ENCODE peak calls at places on chromosomes 12 and 14, in nine cellular contexts. W is GOT3, Q is AG04450, L is NCI-H748 treated with DMSO at 0.1 percent for 48 hours, O is cardiac muscle cell, B is astrocyte of the spinal cord, X is Calu3, U is pancreas, J is epithelial cell of prostate. N is an unnamed sample.
A peak's percentile ranks its signal among the peaks of the same experiment; 100 is the strongest.

GRCh38 chr12:120101182-120101581 is 15.4 kb downstream of the RAB35 start:
- DNase-seq in X (no peak), J (no peak), W (no peak), L (no peak), B (no peak), O (no peak), Q (no peak), U (no peak), N (no peak)

GRCh38 chr14:69363055-69363454 is 35.0 kb downstream of the ERH start:
- DNase-seq in O (peak; percentile 36), W (no peak), Q (peak; percentile 11), U (no peak), B (peak; percentile 32), L (no peak), J (no peak), X (no peak), N (no peak)

GRCh38 chr12:53844989-53845836 is 93.4 kb upstream of the HOXC13 start:
- DNase-seq in B (no peak), Q (no peak), L (no peak), W (no peak), X (peak; percentile 60), U (no peak), O (peak; percentile 13), J (no peak), N (no peak)

GRCh38 chr12:67046062-67046461 is 223.1 kb upstream of the CAND1 start:
- DNase-seq in O (no peak), B (no peak), X (no peak), W (no peak), J (no peak), L (no peak), Q (no peak), U (no peak), N (no peak)

GRCh38 chr14:57983235-57983634 is 117.3 kb upstream of the SLC35F4 start:
- DNase-seq in Q (no peak), L (no peak), X (no peak), J (no peak), O (no peak), U (no peak), B (no peak), W (no peak), N (no peak)

GRCh38 chr14:60396718-60397343 is 89.0 kb downstream of the C14orf39 start:
- DNase-seq in U (no peak), L (no peak), B (peak; percentile 2), X (no peak), O (no peak), Q (no peak), J (no peak), W (no peak), N (no peak)

GRCh38 chr12:117101953-117102833 is 3.0 kb upstream of the TESC start:
- DNase-seq in O (no peak), L (no peak), W (no peak), U (no peak), B (no peak), J (no peak), X (no peak), Q (no peak), N (no peak)

GRCh38 chr14:58823309-58823708 is 185.5 kb downstream of the DACT1 start:
- DNase-seq in O (no peak), X (no peak), U (no peak), J (no peak), W (no peak), Q (no peak), L (no peak), B (no peak), N (no peak)

GRCh38 chr12:46005151-46005797 is 14.9 kb upstream of the SCAF11 start:
- DNase-seq in W (no peak), U (no peak), O (peak; percentile 42), Q (no peak), B (no peak), X (no peak), L (no peak), J (no peak), N (no peak)

GRCh38 chr12:79125358-79125757 is 260.8 kb downstream of the SYT1 start:
- DNase-seq in Q (no peak), J (no peak), X (no peak), L (no peak), O (no peak), W (no peak), B (no peak), U (no peak), N (no peak)

GRCh38 chr14:23357261-23357660 is 4.6 kb upstream of the SLC22A17 start:
- DNase-seq in B (no peak), U (no peak), L (no peak), W (no peak), Q (no peak), X (no peak), J (no peak), O (no peak), N (no peak)

GRCh38 chr12:109445224-109445623 is 31.9 kb downstream of the KCTD10 start:
- DNase-seq in J (no peak), X (no peak), L (no peak), Q (no peak), W (no peak), U (no peak), B (peak; percentile 82), O (no peak), N (no peak)

GRCh38 chr14:75242546-75243273 is 35.9 kb upstream of the FOS start:
- DNase-seq in Q (peak; percentile 69), J (peak; percentile 72), L (no peak), X (no peak), U (no peak), W (no peak), O (peak; percentile 93), B (peak; percentile 77), N (no peak)

GRCh38 chr12:19031032-19031431 is 98.5 kb upstream of the PLEKHA5 start:
- DNase-seq in U (no peak), L (no peak), B (peak; percentile 85), Q (no peak), X (no peak), O (peak; percentile 77), J (peak; percentile 57), W (no peak), N (no peak)

GRCh38 chr14:68707496-68707895 is 85.4 kb downstream of the ZFP36L1 start:
- DNase-seq in U (no peak), Q (no peak), B (no peak), W (no peak), L (no peak), O (no peak), J (no peak), X (no peak), N (no peak)

GRCh38 chr14:38257500-38257899 is 1.6 kb upstream of the CLEC14A start:
- DNase-seq in J (no peak), B (no peak), L (no peak), Q (no peak), U (no peak), O (peak; percentile 31), X (no peak), W (no peak), N (no peak)

GRCh38 chr12:53047221-53048032 is 2.4 kb upstream of the TNS2 start:
- DNase-seq in B (peak; percentile 86), W (no peak), U (peak; percentile 78), X (peak; percentile 70), J (no peak), O (peak; percentile 92), L (peak; percentile 23), Q (no peak), N (peak; percentile 55)

GRCh38 chr12:1117371-1117770 is 126.3 kb downstream of the ERC1 start:
- DNase-seq in J (no peak), B (peak; percentile 44), U (no peak), W (no peak), L (no peak), Q (no peak), O (no peak), X (no peak), N (no peak)

GRCh38 chr12:45794422-45794821 is 64.9 kb downstream of the ARID2 start:
- DNase-seq in U (no peak), Q (no peak), O (no peak), B (no peak), J (no peak), L (no peak), X (no peak), W (no peak), N (no peak)

GRCh38 chr12:75790219-75790618 is 241.4 kb downstream of the PHLDA1 start:
- DNase-seq in U (no peak), W (no peak), J (peak; percentile 22), B (no peak), L (no peak), O (no peak), Q (no peak), X (no peak), N (no peak)

GRCh38 chr14:53042480-53042879 is 91.6 kb upstream of the FERMT2 start:
- DNase-seq in B (peak; percentile 26), W (no peak), U (no peak), J (no peak), Q (no peak), O (peak; percentile 81), L (no peak), X (no peak), N (no peak)

GRCh38 chr12:46770501-46771183 is 55.2 kb downstream of the SLC38A4 start:
- DNase-seq in J (no peak), Q (no peak), B (peak; percentile 48), L (no peak), O (peak; percentile 45), W (no peak), U (peak; percentile 38), X (no peak), N (no peak)

GRCh38 chr12:120489018-120489417 is 6.9 kb upstream of the DYNLL1 start:
- DNase-seq in B (no peak), O (no peak), U (no peak), X (no peak), L (no peak), W (no peak), Q (no peak), J (no peak), N (no peak)

GRCh38 chr12:51819851-51820720 is 28.4 kb downstream of the FIGNL2 start:
- DNase-seq in U (peak; percentile 25), Q (no peak), W (no peak), B (peak; percentile 17), J (no peak), L (peak; percentile 62), X (no peak), O (no peak), N (peak; percentile 53)

GRCh38 chr12:68007466-68007865 is 18.2 kb downstream of the IFNG-AS1 start:
- DNase-seq in U (no peak), L (no peak), Q (no peak), B (no peak), J (no peak), W (no peak), O (peak; percentile 36), X (no peak), N (no peak)

GRCh38 chr14:24422261-24422660 is 7.2 kb downstream of the CBLN3 start:
- DNase-seq in J (no peak), W (no peak), O (no peak), X (no peak), U (no peak), L (no peak), B (no peak), Q (no peak), N (no peak)

GRCh38 chr12:123645851-123646250 is 12.2 kb downstream of the GTF2H3 start:
- DNase-seq in J (no peak), L (no peak), W (no peak), B (no peak), O (no peak), Q (no peak), X (no peak), U (no peak), N (no peak)

GRCh38 chr14:64337901-64338615 is 43.9 kb upstream of the ESR2 start:
- DNase-seq in J (peak; percentile 18), W (peak; percentile 1), U (peak; percentile 54), B (peak; percentile 62), Q (peak; percentile 26), X (peak; percentile 42), L (peak; percentile 86), O (peak; percentile 62), N (no peak)

GRCh38 chr14:49679271-49679670 is 8.7 kb downstream of the POLE2 start:
- DNase-seq in B (peak; percentile 17), Q (no peak), U (no peak), J (peak; percentile 26), O (no peak), W (no peak), L (no peak), X (no peak), N (no peak)